ENCODE peak calls at places on chromosome 2, in five cellular contexts. X is H1, A is K562, M is GM12878, D is GM12892. U is an unnamed sample.
A peak's percentile ranks its signal among the peaks of the same experiment; 100 is the strongest.

GRCh38 chr2:98643496-98644100 is 35.2 kb downstream of the UNC50 start:
- DNase-seq in D (no peak), X (no peak), M (no peak), A (no peak), U (no peak)

GRCh38 chr2:60350791-60351190 is 202.7 kb downstream of the BCL11A start:
- DNase-seq in M (no peak), D (no peak), A (no peak), X (no peak), U (no peak)

GRCh38 chr2:197311521-197312033 is 997 bp upstream of the ANKRD44 start:
- DNase-seq in X (no peak), M (no peak), A (no peak), D (no peak), U (no peak)

GRCh38 chr2:143616452-143616851 is 487.2 kb downstream of the ARHGAP15 start:
- DNase-seq in M (no peak), X (no peak), A (no peak), D (no peak), U (no peak)

GRCh38 chr2:25481381-25482310 is 139.9 kb upstream of the DNMT3A start:
- DNase-seq in X (no peak), A (no peak), M (no peak), D (no peak), U (no peak)

GRCh38 chr2:10161961-10162441 is 39.5 kb downstream of the RRM2 start:
- DNase-seq in M (no peak), A (peak; percentile 15), D (no peak), X (no peak), U (no peak)

GRCh38 chr2:64237266-64237665 is 93.0 kb upstream of the PELI1 start:
- DNase-seq in A (no peak), D (no peak), M (no peak), X (no peak), U (no peak)

GRCh38 chr2:12728221-12728777 is 11.6 kb downstream of the TRIB2 start:
- DNase-seq in M (peak; percentile 93), A (no peak), X (no peak), D (peak; percentile 29), U (peak; percentile 30)

GRCh38 chr2:242085941-242086621 is 216.6 kb downstream of the RTP5 start:
- DNase-seq in M (peak; percentile 48), X (no peak), D (no peak), A (no peak), U (no peak)

DNA sequence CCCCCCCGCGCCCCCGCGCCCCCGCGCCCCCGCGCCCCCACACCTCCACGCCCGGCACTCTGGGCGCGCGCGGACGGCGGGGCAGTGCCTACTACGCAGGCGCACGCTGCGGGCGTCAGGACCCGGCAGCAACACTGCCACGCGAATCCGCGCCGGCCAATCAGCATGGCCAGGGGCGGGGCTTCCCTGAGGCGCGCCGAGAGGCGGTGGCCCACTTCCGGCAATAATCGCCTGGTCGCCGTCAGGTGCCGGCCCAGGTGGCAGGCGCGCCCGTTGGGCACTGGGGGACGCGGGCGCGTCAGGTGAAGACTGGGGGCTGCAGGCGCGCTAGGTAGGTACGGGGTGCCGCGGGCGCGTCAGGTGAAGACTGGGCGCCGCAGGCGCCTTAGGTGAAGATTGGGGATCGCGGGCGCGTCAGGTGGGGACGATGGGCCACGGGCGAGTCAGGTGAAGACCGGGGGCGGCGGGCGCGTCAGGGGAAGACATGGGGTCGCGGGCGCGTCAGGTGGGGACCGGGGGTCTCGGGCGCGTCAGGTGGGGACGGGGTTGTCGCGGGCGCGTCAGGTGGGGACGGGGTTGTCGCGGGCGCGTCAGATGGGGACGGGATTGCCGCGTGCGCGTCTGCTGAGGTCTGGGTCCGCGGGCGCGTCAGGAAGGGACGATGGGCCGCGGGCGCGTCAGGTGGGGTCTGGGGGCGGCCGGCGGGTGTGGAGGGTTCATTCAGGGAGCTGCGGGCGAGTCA is 219.1 kb downstream of the RTP5 start:
- DNase-seq in A (peak; percentile 86), M (peak; percentile 46), X (peak; percentile 46), D (peak; percentile 75), U (peak; percentile 81)
- TF ChIP-seq POLR2A in A (peak; percentile 41), M (peak; percentile 81), X (no peak), D (peak; percentile 48), U (no peak)

DNA sequence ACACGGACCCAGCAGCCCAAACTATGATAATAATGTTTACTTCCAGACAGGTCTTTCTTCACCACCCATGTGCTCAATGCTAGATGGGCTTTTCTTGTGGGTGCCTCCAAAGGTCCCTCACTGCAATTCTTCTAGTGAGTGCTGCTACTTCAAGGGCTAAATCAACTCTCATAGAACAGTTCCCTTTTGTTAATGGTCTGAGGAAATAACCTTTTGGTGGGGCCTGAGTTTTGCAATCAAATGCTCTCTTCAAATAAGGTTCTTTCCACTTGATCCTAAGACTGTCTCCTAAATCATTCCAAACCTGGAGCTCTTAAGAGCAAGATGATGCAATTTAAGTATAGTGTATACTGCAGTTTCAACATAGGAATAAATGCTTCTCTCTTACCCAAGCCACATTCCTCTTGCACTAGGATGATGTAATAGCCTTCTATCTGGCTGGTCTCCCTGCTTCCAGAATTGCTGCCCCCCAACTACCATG is 6.0 kb downstream of the NEMP2 start:
- DNase-seq in X (no peak), A (no peak), D (no peak), M (no peak), U (no peak)
- TF ChIP-seq TAF1 in X (no peak), A (no peak), D (no peak), M (no peak), U (no peak)

DNA sequence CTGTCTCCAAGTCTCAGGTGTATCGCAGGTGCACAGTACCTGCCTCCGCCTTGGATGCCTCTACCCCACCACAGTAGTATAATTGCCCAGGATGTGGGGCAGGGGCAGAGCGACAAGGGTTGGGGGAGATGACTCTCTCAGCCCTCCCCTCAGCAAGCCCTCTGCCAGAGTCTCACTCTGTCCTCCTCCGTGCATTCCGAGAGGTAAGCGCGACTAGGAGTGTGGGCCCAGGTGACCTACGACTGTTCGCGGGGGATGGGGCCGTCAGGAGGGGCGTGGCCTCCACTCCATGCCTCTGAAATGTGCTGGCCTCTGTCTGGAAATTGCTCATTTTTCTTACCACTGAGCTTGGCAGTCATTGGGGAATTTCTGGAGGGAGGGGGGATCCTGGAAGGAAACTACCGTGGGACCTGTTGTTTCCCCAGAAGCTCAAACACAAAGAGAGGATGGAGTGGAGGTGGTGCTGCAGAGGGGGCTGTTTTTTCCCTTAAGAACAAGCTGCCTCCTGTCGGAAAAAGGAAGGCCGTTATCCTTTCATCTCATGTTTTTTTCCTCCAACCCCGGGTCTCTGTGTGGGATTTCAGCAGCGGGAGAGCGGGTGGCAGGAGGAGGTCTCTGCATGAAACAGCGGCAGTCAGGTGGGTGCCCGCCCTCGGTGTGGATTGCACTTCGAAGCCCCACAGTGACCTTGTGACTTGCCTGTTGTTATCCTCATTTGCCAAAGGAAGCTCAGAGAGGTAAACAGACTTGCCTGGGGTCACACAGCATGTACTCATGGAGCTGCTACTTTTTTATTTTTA is 13.0 kb upstream of the RALB start:
- DNase-seq in X (no peak), A (no peak), M (no peak), D (no peak), U (no peak)
- TF ChIP-seq POLR2A in X (no peak), A (no peak), M (no peak), D (no peak), U (no peak)

GRCh38 chr2:205850172-205850571 is 167.9 kb downstream of the NRP2 start:
- DNase-seq in D (no peak), A (no peak), M (no peak), X (no peak), U (no peak)

GRCh38 chr2:205845446-205845845 is 163.1 kb downstream of the NRP2 start:
- DNase-seq in A (no peak), M (no peak), D (no peak), X (no peak), U (no peak)

GRCh38 chr2:205849136-205849535 is 166.8 kb downstream of the NRP2 start:
- DNase-seq in A (no peak), X (no peak), D (no peak), M (no peak), U (no peak)

GRCh38 chr2:205850611-205851010 is 168.3 kb downstream of the NRP2 start:
- DNase-seq in M (no peak), A (no peak), D (no peak), X (no peak), U (no peak)

GRCh38 chr2:205848601-205849000 is 166.3 kb downstream of the NRP2 start:
- DNase-seq in M (no peak), X (no peak), D (no peak), A (no peak), U (no peak)
- TF ChIP-seq TAF1 in M (no peak), X (no peak), D (no peak), A (no peak), U (no peak)